ENCODE peak calls at places on chromosome 12, in six cellular contexts. One of them, this sample, is unnamed.

GRCh38 chr12:84508325-84508861 is 404.2 kb downstream of the SLC6A15 start:
- DNase-seq in cardiac muscle cell: peak
- DNase-seq in K562: no peak
- DNase-seq in A549: peak
- DNase-seq in lung: no peak
- DNase-seq in transverse colon: no peak
- DNase-seq in this sample: peak

GRCh38 chr12:30753761-30754382 is 879 bp downstream of the CAPRIN2 start:
- DNase-seq in cardiac muscle cell: peak
- DNase-seq in K562: no peak
- DNase-seq in A549: peak
- DNase-seq in lung: no peak
- DNase-seq in transverse colon: no peak
- DNase-seq in this sample: peak

GRCh38 chr12:104802198-104802597 is 155.9 kb downstream of the SLC41A2 start:
- DNase-seq in cardiac muscle cell: peak
- DNase-seq in K562: no peak
- DNase-seq in A549: no peak
- DNase-seq in lung: no peak
- DNase-seq in transverse colon: no peak
- DNase-seq in this sample: no peak

GRCh38 chr12:64950899-64951298 is 126.5 kb downstream of the TBC1D30 start:
- DNase-seq in cardiac muscle cell: no peak
- DNase-seq in K562: no peak
- DNase-seq in A549: no peak
- DNase-seq in lung: no peak
- DNase-seq in transverse colon: no peak
- DNase-seq in this sample: no peak

GRCh38 chr12:94427520-94428381 is 31.9 kb downstream of the CEP83 start:
- DNase-seq in cardiac muscle cell: peak
- DNase-seq in K562: no peak
- DNase-seq in A549: no peak
- DNase-seq in lung: peak
- DNase-seq in transverse colon: peak
- DNase-seq in this sample: peak

GRCh38 chr12:91219511-91219910 is 36.9 kb upstream of the DCN start:
- DNase-seq in cardiac muscle cell: peak
- DNase-seq in K562: no peak
- DNase-seq in A549: no peak
- DNase-seq in lung: no peak
- DNase-seq in transverse colon: no peak
- DNase-seq in this sample: no peak

GRCh38 chr12:97223419-97223818 is 239.2 kb upstream of the RMST start:
- DNase-seq in cardiac muscle cell: no peak
- DNase-seq in K562: no peak
- DNase-seq in A549: no peak
- DNase-seq in lung: no peak
- DNase-seq in transverse colon: no peak
- DNase-seq in this sample: peak

GRCh38 chr12:18462437-18462836 is 201.1 kb downstream of the PIK3C2G start:
- DNase-seq in cardiac muscle cell: peak
- DNase-seq in K562: no peak
- DNase-seq in A549: no peak
- DNase-seq in lung: no peak
- DNase-seq in transverse colon: no peak
- DNase-seq in this sample: no peak

GRCh38 chr12:98909749-98910148 is 264.7 kb downstream of the APAF1 start:
- DNase-seq in cardiac muscle cell: no peak
- DNase-seq in K562: no peak
- DNase-seq in A549: no peak
- DNase-seq in lung: no peak
- DNase-seq in transverse colon: no peak
- DNase-seq in this sample: no peak

GRCh38 chr12:13534645-13535398 is 338.3 kb downstream of the EMP1 start:
- DNase-seq in cardiac muscle cell: peak
- DNase-seq in K562: peak
- DNase-seq in A549: peak
- DNase-seq in lung: peak
- DNase-seq in transverse colon: peak
- DNase-seq in this sample: peak
- H3K4me3 ChIP-seq in cardiac muscle cell: no peak
- H3K4me3 ChIP-seq in K562: no peak
- H3K4me3 ChIP-seq in A549: no peak
- H3K4me3 ChIP-seq in lung: no peak
- H3K4me3 ChIP-seq in transverse colon: no peak
- H3K4me3 ChIP-seq in this sample: no peak

GRCh38 chr12:52067081-52067374 is 2.8 kb upstream of the ATG101 start:
- DNase-seq in cardiac muscle cell: no peak
- DNase-seq in K562: no peak
- DNase-seq in A549: no peak
- DNase-seq in lung: no peak
- DNase-seq in transverse colon: no peak
- DNase-seq in this sample: no peak
- TF ChIP-seq CTCF in cardiac muscle cell: no peak
- TF ChIP-seq CTCF in K562: no peak
- TF ChIP-seq CTCF in A549: no peak
- TF ChIP-seq CTCF in lung: no peak
- TF ChIP-seq CTCF in transverse colon: no peak
- TF ChIP-seq CTCF in this sample: no peak

DNA sequence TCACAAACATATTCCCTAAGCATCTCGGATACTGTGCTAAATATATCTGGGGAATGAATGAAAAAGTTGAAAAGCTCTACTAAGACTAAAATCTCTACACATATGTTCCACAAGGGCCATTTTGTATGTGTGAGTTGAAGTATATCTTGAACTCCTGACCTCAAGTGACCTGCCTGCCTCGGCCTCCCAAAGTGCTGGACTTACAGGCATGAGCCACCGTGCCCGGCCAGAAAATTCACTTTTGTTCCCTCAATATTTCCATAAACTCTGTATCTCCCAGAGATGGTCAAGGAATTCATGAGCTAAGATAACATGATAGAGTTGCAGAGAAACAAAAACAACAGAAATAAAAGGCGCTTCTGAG is 1.5 kb upstream of the TUBA1C start:
- DNase-seq in cardiac muscle cell: no peak
- DNase-seq in K562: no peak
- DNase-seq in A549: no peak
- DNase-seq in lung: no peak
- DNase-seq in transverse colon: no peak
- DNase-seq in this sample: no peak
- H3K4me3 ChIP-seq in cardiac muscle cell: no peak
- H3K4me3 ChIP-seq in K562: peak
- H3K4me3 ChIP-seq in A549: peak
- H3K4me3 ChIP-seq in lung: no peak
- H3K4me3 ChIP-seq in transverse colon: no peak
- H3K4me3 ChIP-seq in this sample: peak

GRCh38 chr12:56951582-56952339 is 5.6 kb downstream of the RDH16 start:
- DNase-seq in cardiac muscle cell: no peak
- DNase-seq in K562: no peak
- DNase-seq in A549: no peak
- DNase-seq in lung: no peak
- DNase-seq in transverse colon: no peak
- DNase-seq in this sample: no peak

GRCh38 chr12:56948881-56949280 is 8.5 kb downstream of the RDH16 start:
- DNase-seq in cardiac muscle cell: no peak
- DNase-seq in K562: no peak
- DNase-seq in A549: no peak
- DNase-seq in lung: no peak
- DNase-seq in transverse colon: no peak
- DNase-seq in this sample: no peak

GRCh38 chr12:56953314-56953713 is 4.1 kb downstream of the RDH16 start:
- DNase-seq in cardiac muscle cell: no peak
- DNase-seq in K562: peak
- DNase-seq in A549: no peak
- DNase-seq in lung: no peak
- DNase-seq in transverse colon: no peak
- DNase-seq in this sample: no peak

GRCh38 chr12:56943878-56944277 is 9.7 kb upstream of the SDR9C7 start:
- DNase-seq in cardiac muscle cell: no peak
- DNase-seq in K562: no peak
- DNase-seq in A549: no peak
- DNase-seq in lung: no peak
- DNase-seq in transverse colon: no peak
- DNase-seq in this sample: no peak

DNA sequence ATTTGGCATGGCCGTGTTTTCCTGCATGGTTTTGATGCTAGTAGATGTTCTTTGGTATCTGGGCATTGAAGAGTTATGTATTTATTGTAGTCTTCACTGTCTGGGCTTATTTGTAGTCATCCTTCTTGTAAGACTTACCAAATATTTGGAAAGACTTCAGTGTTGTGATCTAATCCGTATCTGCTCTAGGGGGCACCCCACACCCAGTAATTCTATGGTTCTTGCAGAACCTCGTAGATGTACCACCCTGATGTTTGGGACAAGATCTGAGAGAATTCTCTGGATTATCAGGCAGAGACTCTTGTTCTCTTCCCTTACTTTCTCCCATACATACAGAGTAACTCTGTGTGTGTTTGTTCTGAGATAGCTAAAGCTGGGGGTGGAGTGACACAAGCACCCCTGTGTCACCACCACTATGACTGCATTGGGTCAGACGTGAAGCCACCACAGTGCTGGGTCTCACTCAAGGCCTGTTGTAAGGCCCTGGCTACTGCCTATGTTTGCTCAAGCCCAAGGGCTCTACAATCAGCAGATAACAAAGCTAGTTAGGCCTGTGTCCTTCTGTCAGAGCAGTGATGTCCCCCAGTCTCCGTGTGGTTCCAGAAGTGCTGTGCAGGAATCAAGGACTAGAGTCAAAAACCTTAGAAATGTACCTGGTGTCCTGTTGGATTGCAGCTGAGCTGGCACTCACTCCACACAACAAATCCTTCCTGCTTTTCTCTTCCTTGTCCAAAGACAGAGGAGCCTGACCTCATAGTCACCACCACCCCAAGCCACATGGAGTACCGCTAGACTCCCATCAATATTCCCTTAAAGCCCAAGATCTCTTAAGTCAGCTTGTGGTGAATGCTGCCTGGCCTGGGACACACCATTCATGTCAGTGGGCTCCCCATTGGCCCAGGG is 9.5 kb downstream of the RDH16 start:
- DNase-seq in cardiac muscle cell: peak
- DNase-seq in K562: no peak
- DNase-seq in A549: peak
- DNase-seq in lung: no peak
- DNase-seq in transverse colon: no peak
- DNase-seq in this sample: peak
- TF ChIP-seq CTCF in cardiac muscle cell: no peak
- TF ChIP-seq CTCF in K562: peak
- TF ChIP-seq CTCF in A549: peak
- TF ChIP-seq CTCF in lung: no peak
- TF ChIP-seq CTCF in transverse colon: no peak
- TF ChIP-seq CTCF in this sample: no peak

This sample was measured in GM12865.